ENCODE peak calls at places on chromosomes 3 and 15, in four cellular contexts. P, J, B and N are unnamed samples.
A peak's percentile ranks its signal among the peaks of the same experiment; 100 is the strongest.

GRCh38 chr3:41600616-41601015 is 361.3 kb downstream of the ULK4 start:
- DNase-seq in P (no peak), J (peak; percentile 12), B (peak; percentile 8), N (peak; percentile 49)

GRCh38 chr15:42131826-42132806 is 24.3 kb downstream of the PLA2G4F start:
- DNase-seq in P (no peak), J (no peak), B (no peak), N (no peak)

GRCh38 chr3:72791132-72791531 is 57.1 kb downstream of the SHQ1 start:
- DNase-seq in P (no peak), J (peak; percentile 8), B (peak; percentile 1), N (no peak)

GRCh38 chr3:117941756-117942155 is 1092.9 kb downstream of the IGSF11 start:
- DNase-seq in P (no peak), J (no peak), B (no peak), N (no peak)

GRCh38 chr3:195548496-195548895 is 5.4 kb upstream of the PPP1R2 start:
- DNase-seq in P (no peak), J (no peak), B (no peak), N (no peak)

GRCh38 chr15:64894395-64895056 is 17.2 kb upstream of the ANKDD1A start:
- DNase-seq in P (peak; percentile 22), J (no peak), B (no peak), N (no peak)

GRCh38 chr15:59549339-59549807 is 62.2 kb upstream of the GCNT3 start:
- DNase-seq in P (no peak), J (no peak), B (no peak), N (no peak)

GRCh38 chr3:183697123-183697609 is 431 bp upstream of the YEATS2 start:
- DNase-seq in P (no peak), J (no peak), B (no peak), N (no peak)

GRCh38 chr3:128971421-128971820 is 22.5 kb downstream of the CFAP92 start:
- DNase-seq in P (peak; percentile 52), J (peak; percentile 50), B (peak; percentile 33), N (peak; percentile 15)

GRCh38 chr3:179942560-179943075 is 94.1 kb downstream of the PEX5L start:
- DNase-seq in P (no peak), J (no peak), B (no peak), N (no peak)

GRCh38 chr3:172246107-172246870 is 202.0 kb downstream of the GHSR start:
- DNase-seq in P (no peak), J (no peak), B (no peak), N (no peak)

GRCh38 chr3:7487763-7488162 is 626.8 kb downstream of the GRM7 start:
- DNase-seq in P (no peak), J (no peak), B (peak; percentile 28), N (no peak)

GRCh38 chr15:73752817-73753214 is 335 bp downstream of the INSYN1 start:
- DNase-seq in P (peak; percentile 27), J (no peak), B (peak; percentile 15), N (no peak)

GRCh38 chr15:58467121-58467721 is 35.4 kb downstream of the LIPC start:
- DNase-seq in P (no peak), J (no peak), B (peak; percentile 34), N (peak; percentile 65)

GRCh38 chr15:88401972-88402656 is 65.1 kb downstream of the MRPL46 start:
- DNase-seq in P (no peak), J (no peak), B (no peak), N (no peak)

GRCh38 chr15:89119489-89120478 is 31.5 kb downstream of the ABHD2 start:
- DNase-seq in P (no peak), J (peak; percentile 96), B (peak; percentile 54), N (peak; percentile 91)

GRCh38 chr3:123096701-123097100 is 29.9 kb downstream of the PDIA5 start:
- DNase-seq in P (peak; percentile 44), J (peak; percentile 75), B (peak; percentile 51), N (peak; percentile 44)

GRCh38 chr15:85831415-85832113 is 36.8 kb upstream of the KLHL25 start:
- DNase-seq in P (peak; percentile 56), J (peak; percentile 62), B (peak; percentile 34), N (peak; percentile 57)

GRCh38 chr15:51776952-51777574 is 25.7 kb downstream of the TMOD2 start:
- DNase-seq in P (peak; percentile 30), J (peak; percentile 82), B (peak; percentile 59), N (peak; percentile 74)

GRCh38 chr3:109685084-109686079 is 348.0 kb upstream of the DPPA4 start:
- DNase-seq in P (peak; percentile 67), J (peak; percentile 99), B (peak; percentile 100), N (peak; percentile 99)

GRCh38 chr3:13544293-13544831 is 4.6 kb upstream of the FBLN2 start:
- DNase-seq in P (peak; percentile 43), J (peak; percentile 94), B (peak; percentile 97), N (peak; percentile 85)

GRCh38 chr15:40499931-40500330 is 29.1 kb downstream of the CHST14 start:
- DNase-seq in P (no peak), J (no peak), B (no peak), N (no peak)

GRCh38 chr15:95567686-95568085 is 762.8 kb upstream of the NR2F2 start:
- DNase-seq in P (no peak), J (no peak), B (peak; percentile 69), N (peak; percentile 5)

GRCh38 chr3:170909129-170909903 is 879 bp upstream of the EIF5A2 start:
- DNase-seq in P (peak; percentile 16), J (peak; percentile 93), B (peak; percentile 97), N (peak; percentile 63)

GRCh38 chr3:180036092-180036677 is 552 bp downstream of the PEX5L start:
- DNase-seq in P (no peak), J (no peak), B (no peak), N (no peak)

GRCh38 chr3:184248454-184249411 is at the start of gene ALG3:
- DNase-seq in P (peak; percentile 87), J (peak; percentile 87), B (peak; percentile 87), N (peak; percentile 90)

GRCh38 chr3:189076459-189076858 is 95.3 kb upstream of the TPRG1 start:
- DNase-seq in P (no peak), J (no peak), B (no peak), N (no peak)

GRCh38 chr3:122890077-122890484 is 95.2 kb downstream of the SLC49A4 start:
- DNase-seq in P (peak; percentile 49), J (peak; percentile 85), B (peak; percentile 72), N (peak; percentile 35)

GRCh38 chr3:138051946-138052802 is 42.2 kb downstream of the CLDN18 start:
- DNase-seq in P (no peak), J (peak; percentile 61), B (peak; percentile 45), N (peak; percentile 58)

GRCh38 chr3:172294238-172294806 is 153.9 kb downstream of the GHSR start:
- DNase-seq in P (no peak), J (no peak), B (no peak), N (no peak)

GRCh38 chr15:99552111-99552510 is 13.7 kb upstream of the MEF2A start:
- DNase-seq in P (no peak), J (no peak), B (no peak), N (no peak)

GRCh38 chr3:131083190-131083863 is 56.6 kb downstream of the NEK11 start:
- DNase-seq in P (peak; percentile 42), J (peak; percentile 14), B (peak; percentile 15), N (peak; percentile 28)

GRCh38 chr3:46615050-46615449 is 2.7 kb downstream of the FAM240A start:
- DNase-seq in P (no peak), J (no peak), B (no peak), N (no peak)

GRCh38 chr3:21729888-21730459 is 21.0 kb downstream of the ZNF385D start:
- DNase-seq in P (no peak), J (peak; percentile 88), B (no peak), N (peak; percentile 76)

GRCh38 chr3:177195242-177195940 is 1.9 kb downstream of the TBL1XR1 start:
- DNase-seq in P (no peak), J (no peak), B (peak; percentile 62), N (peak; percentile 44)

DNA sequence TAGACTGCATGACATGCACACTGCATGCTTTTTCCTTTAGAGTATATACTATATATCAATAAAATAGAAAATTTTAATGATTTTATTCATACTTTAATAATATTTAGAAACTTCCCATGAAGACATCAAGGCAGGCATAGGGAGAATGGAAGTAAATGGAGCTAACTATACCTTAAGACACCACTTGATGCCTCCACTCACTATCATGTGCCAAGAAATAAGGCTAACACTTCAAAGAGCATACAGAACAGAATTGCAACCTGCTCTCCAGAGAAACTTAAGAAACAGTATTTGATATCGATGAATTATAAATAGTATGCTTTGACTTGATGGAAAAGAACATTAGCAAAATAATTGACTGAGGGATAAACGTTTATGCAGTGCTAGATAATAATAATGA is 192.6 kb upstream of the MBNL1 start:
- DNase-seq in P (no peak), J (peak; percentile 50), B (peak; percentile 18), N (peak; percentile 32)
- TF ChIP-seq CTCF in P (no peak), J (peak; percentile 24), B (no peak), N (no peak)

GRCh38 chr3:15272431-15273196 is 59.8 kb downstream of the SH3BP5 start:
- DNase-seq in P (no peak), J (no peak), B (no peak), N (no peak)
- TF ChIP-seq CTCF in P (no peak), J (no peak), B (no peak), N (no peak)

GRCh38 chr3:53346922-53347260 is 452 bp downstream of the DCP1A start:
- DNase-seq in P (no peak), J (no peak), B (no peak), N (no peak)

GRCh38 chr3:53342353-53342752 is 5.0 kb downstream of the DCP1A start:
- DNase-seq in P (no peak), J (peak; percentile 43), B (peak; percentile 47), N (peak; percentile 24)

GRCh38 chr3:53350652-53351051 is 3.3 kb upstream of the DCP1A start:
- DNase-seq in P (no peak), J (peak; percentile 45), B (no peak), N (no peak)

GRCh38 chr3:53346514-53346913 is 829 bp downstream of the DCP1A start:
- DNase-seq in P (no peak), J (peak; percentile 38), B (peak; percentile 29), N (peak; percentile 26)

DNA sequence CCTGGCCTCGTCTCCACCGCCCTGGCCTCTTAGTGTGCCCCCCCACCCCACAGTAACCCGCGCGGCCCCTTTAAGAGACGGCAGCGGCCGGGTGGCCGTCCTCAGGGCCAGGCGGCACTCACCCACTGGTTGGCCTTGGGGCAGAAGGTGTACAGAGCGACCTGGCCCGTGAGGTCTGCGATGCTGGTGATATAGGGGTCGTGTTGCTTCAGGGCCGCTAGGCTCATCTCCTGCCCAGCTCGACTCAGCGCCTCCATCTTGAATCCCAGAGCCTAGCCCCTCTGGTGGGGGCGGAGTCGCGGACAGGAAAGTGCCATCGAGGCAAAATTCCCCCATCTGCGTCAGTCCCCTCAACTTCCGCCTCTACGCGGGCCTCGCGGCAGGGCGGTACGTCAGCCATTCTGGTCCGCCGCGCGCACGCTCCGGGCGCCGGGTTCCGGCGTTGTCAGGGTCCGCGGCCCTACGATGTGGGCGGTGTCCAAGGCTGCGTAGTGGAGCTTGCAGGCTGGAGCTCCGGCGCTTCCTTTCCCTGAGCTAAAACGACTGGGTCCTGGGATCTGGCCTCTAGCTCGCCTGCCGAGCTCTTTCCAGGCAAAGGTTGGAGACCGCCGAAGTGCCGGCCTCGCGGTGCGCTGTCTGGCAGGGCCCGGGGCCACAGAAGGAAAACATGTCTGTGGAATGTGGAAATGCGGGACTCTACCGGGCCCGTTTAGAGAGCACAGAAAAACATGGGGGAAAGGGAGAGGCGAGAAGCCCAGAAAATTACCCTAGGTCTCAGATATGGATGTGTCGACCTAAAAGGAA is at the start of gene DCP1A:
- DNase-seq in P (peak; percentile 96), J (peak; percentile 95), B (peak; percentile 96), N (peak; percentile 98)
- TF ChIP-seq CTCF in P (no peak), J (no peak), B (no peak), N (no peak)

GRCh38 chr3:16119887-16120286 is 54.6 kb upstream of the GALNT15 start:
- DNase-seq in P (no peak), J (no peak), B (no peak), N (no peak)
- TF ChIP-seq CTCF in P (no peak), J (no peak), B (no peak), N (no peak)